ENCODE peak calls at places on chromosomes 6 and 20, in six cellular contexts. One of them, this sample, is unnamed.

GRCh38 chr20:44253528-44253927 is 6.4 kb downstream of the GDAP1L1 start:
- DNase-seq in A549: peak
- DNase-seq in GM12878: no peak
- DNase-seq in endothelial cell of umbilical vein: no peak
- DNase-seq in K562: no peak
- DNase-seq in HepG2: peak
- DNase-seq in this sample: no peak

GRCh38 chr6:79724816-79725215 is 93.7 kb downstream of the SH3BGRL2 start:
- DNase-seq in A549: no peak
- DNase-seq in GM12878: no peak
- DNase-seq in endothelial cell of umbilical vein: no peak
- DNase-seq in K562: no peak
- DNase-seq in HepG2: no peak
- DNase-seq in this sample: no peak

GRCh38 chr6:106671651-106672050 is 42.3 kb downstream of the QRSL1 start:
- DNase-seq in A549: no peak
- DNase-seq in GM12878: no peak
- DNase-seq in endothelial cell of umbilical vein: no peak
- DNase-seq in K562: no peak
- DNase-seq in HepG2: no peak
- DNase-seq in this sample: no peak

GRCh38 chr6:162251257-162251656 is 476.3 kb downstream of the PRKN start:
- DNase-seq in A549: peak
- DNase-seq in GM12878: no peak
- DNase-seq in endothelial cell of umbilical vein: no peak
- DNase-seq in K562: no peak
- DNase-seq in HepG2: peak
- DNase-seq in this sample: peak

GRCh38 chr6:85062884-85063283 is 298.5 kb upstream of the TBX18 start:
- DNase-seq in A549: no peak
- DNase-seq in GM12878: no peak
- DNase-seq in endothelial cell of umbilical vein: no peak
- DNase-seq in K562: no peak
- DNase-seq in HepG2: no peak
- DNase-seq in this sample: no peak

GRCh38 chr6:3500262-3501001 is 43.6 kb upstream of the SLC22A23 start:
- DNase-seq in A549: no peak
- DNase-seq in GM12878: no peak
- DNase-seq in endothelial cell of umbilical vein: peak
- DNase-seq in K562: no peak
- DNase-seq in HepG2: peak
- DNase-seq in this sample: no peak

GRCh38 chr20:64105846-64106434 is 1.4 kb downstream of the NPBWR2 start:
- DNase-seq in A549: no peak
- DNase-seq in GM12878: no peak
- DNase-seq in endothelial cell of umbilical vein: no peak
- DNase-seq in K562: no peak
- DNase-seq in HepG2: no peak
- DNase-seq in this sample: no peak

GRCh38 chr20:9140172-9140760 is 71.4 kb downstream of the PLCB4 start:
- DNase-seq in A549: no peak
- DNase-seq in GM12878: no peak
- DNase-seq in endothelial cell of umbilical vein: no peak
- DNase-seq in K562: peak
- DNase-seq in HepG2: no peak
- DNase-seq in this sample: no peak

GRCh38 chr6:27275025-27275956 is 27.8 kb downstream of the PRSS16 start:
- DNase-seq in A549: peak
- DNase-seq in GM12878: no peak
- DNase-seq in endothelial cell of umbilical vein: no peak
- DNase-seq in K562: peak
- DNase-seq in HepG2: no peak
- DNase-seq in this sample: peak

GRCh38 chr6:154297711-154298110 is 58.9 kb downstream of the IPCEF1 start:
- DNase-seq in A549: no peak
- DNase-seq in GM12878: no peak
- DNase-seq in endothelial cell of umbilical vein: no peak
- DNase-seq in K562: no peak
- DNase-seq in HepG2: no peak
- DNase-seq in this sample: no peak

GRCh38 chr6:160347259-160348208 is 644 bp upstream of the SLC22A3 start:
- DNase-seq in A549: peak
- DNase-seq in GM12878: no peak
- DNase-seq in endothelial cell of umbilical vein: no peak
- DNase-seq in K562: no peak
- DNase-seq in HepG2: no peak
- DNase-seq in this sample: no peak

GRCh38 chr6:42028234-42029061 is 21.9 kb upstream of the TAF8 start:
- DNase-seq in A549: peak
- DNase-seq in GM12878: no peak
- DNase-seq in endothelial cell of umbilical vein: peak
- DNase-seq in K562: peak
- DNase-seq in HepG2: no peak
- DNase-seq in this sample: peak

GRCh38 chr6:96532399-96532798 is 10.8 kb downstream of the UFL1 start:
- DNase-seq in A549: no peak
- DNase-seq in GM12878: peak
- DNase-seq in endothelial cell of umbilical vein: no peak
- DNase-seq in K562: no peak
- DNase-seq in HepG2: no peak
- DNase-seq in this sample: peak

GRCh38 chr6:100088009-100088408 is 94.0 kb upstream of the MCHR2 start:
- DNase-seq in A549: no peak
- DNase-seq in GM12878: no peak
- DNase-seq in endothelial cell of umbilical vein: no peak
- DNase-seq in K562: no peak
- DNase-seq in HepG2: no peak
- DNase-seq in this sample: no peak

GRCh38 chr6:20542927-20543602 is 8.8 kb downstream of the CDKAL1 start:
- DNase-seq in A549: peak
- DNase-seq in GM12878: peak
- DNase-seq in endothelial cell of umbilical vein: peak
- DNase-seq in K562: no peak
- DNase-seq in HepG2: peak
- DNase-seq in this sample: no peak

GRCh38 chr20:61699184-61700066 is 366.3 kb downstream of the TAF4 start:
- DNase-seq in A549: no peak
- DNase-seq in GM12878: no peak
- DNase-seq in endothelial cell of umbilical vein: no peak
- DNase-seq in K562: no peak
- DNase-seq in HepG2: no peak
- DNase-seq in this sample: no peak

DNA sequence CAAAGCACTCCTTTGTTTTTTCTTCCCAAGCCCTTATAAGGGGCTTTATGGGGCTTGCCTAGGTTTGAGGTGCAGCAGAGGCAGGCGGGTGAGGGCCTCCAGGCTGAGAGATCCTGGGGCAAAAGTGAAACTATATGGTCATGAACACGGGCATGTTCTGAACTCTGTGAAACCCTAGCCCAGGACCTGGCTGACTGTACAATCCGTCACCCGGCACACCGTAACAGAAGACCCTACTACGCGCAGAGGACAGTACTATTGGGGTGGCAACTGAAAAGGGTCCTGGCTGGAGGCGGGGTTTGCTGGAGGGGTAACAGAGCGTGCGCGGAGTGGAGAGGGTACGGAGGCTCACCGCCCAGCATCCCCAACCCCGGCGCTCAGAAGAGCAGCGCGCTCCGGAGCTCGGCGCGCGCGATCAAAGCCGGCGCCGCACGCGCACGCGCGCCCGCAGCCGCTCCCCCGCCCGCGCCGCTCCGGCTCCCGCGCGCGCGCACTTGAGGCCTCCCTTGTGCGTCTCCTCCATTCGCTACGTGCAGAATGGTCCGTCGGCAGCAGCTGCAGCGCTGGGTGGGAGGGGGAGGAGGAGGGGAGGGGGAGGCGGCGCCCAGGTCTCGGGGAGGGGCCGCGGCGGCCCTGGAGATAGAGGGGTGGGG is 54.2 kb downstream of the MRPL14 start:
- DNase-seq in A549: peak
- DNase-seq in GM12878: no peak
- DNase-seq in endothelial cell of umbilical vein: peak
- DNase-seq in K562: peak
- DNase-seq in HepG2: peak
- DNase-seq in this sample: peak
- TF ChIP-seq MYC in A549: no peak
- TF ChIP-seq MYC in GM12878: no peak
- TF ChIP-seq MYC in endothelial cell of umbilical vein: no peak
- TF ChIP-seq MYC in K562: peak
- TF ChIP-seq MYC in HepG2: no peak
- TF ChIP-seq MYC in this sample: no peak

GRCh38 chr6:153024401-153025017 is 22.0 kb upstream of the MTRF1L start:
- DNase-seq in A549: peak
- DNase-seq in GM12878: peak
- DNase-seq in endothelial cell of umbilical vein: peak
- DNase-seq in K562: peak
- DNase-seq in HepG2: peak
- DNase-seq in this sample: peak
- TF ChIP-seq MAX in A549: no peak
- TF ChIP-seq MAX in GM12878: no peak
- TF ChIP-seq MAX in endothelial cell of umbilical vein: no peak
- TF ChIP-seq MAX in K562: no peak
- TF ChIP-seq MAX in HepG2: no peak
- TF ChIP-seq MAX in this sample: peak

DNA sequence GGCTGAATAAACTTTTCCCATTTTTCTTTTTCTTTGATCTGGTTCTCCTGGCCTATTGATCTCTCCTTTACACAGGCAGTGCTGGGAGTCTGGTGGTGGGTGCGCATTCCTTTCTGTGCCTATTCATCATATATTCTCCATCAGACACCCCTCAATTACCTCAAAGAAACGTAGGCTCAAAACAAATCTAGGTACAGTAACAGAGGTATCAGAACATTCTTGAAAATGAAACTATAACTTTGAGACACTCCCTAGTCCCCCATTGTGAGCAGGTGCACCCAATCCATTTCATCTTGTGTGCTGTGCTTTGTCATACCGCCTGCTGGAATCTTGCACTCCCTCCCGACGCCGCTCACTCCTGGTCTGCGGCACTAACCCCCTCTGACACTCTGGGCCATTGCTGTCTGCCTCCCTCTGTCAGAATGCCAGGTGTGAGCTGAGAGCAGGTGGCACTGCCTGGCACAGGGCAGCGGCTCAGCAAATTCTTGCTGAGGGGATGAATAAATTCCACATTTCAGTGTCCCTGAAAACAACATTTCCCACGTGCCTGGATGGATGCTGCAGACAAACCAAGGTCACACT is 303.4 kb upstream of the EXOC2 start:
- DNase-seq in A549: no peak
- DNase-seq in GM12878: no peak
- DNase-seq in endothelial cell of umbilical vein: no peak
- DNase-seq in K562: no peak
- DNase-seq in HepG2: no peak
- DNase-seq in this sample: no peak
- H3K4me3 ChIP-seq in A549: no peak
- H3K4me3 ChIP-seq in GM12878: no peak
- H3K4me3 ChIP-seq in endothelial cell of umbilical vein: no peak
- H3K4me3 ChIP-seq in K562: no peak
- H3K4me3 ChIP-seq in HepG2: no peak
- H3K4me3 ChIP-seq in this sample: no peak

GRCh38 chr6:15324427-15324985 is 78.6 kb downstream of the JARID2 start:
- DNase-seq in A549: no peak
- DNase-seq in GM12878: no peak
- DNase-seq in endothelial cell of umbilical vein: no peak
- DNase-seq in K562: no peak
- DNase-seq in HepG2: peak
- DNase-seq in this sample: no peak

GRCh38 chr6:15325540-15325955 is 79.7 kb downstream of the JARID2 start:
- DNase-seq in A549: no peak
- DNase-seq in GM12878: no peak
- DNase-seq in endothelial cell of umbilical vein: no peak
- DNase-seq in K562: no peak
- DNase-seq in HepG2: no peak
- DNase-seq in this sample: no peak

GRCh38 chr6:15320683-15321082 is 74.8 kb downstream of the JARID2 start:
- DNase-seq in A549: peak
- DNase-seq in GM12878: no peak
- DNase-seq in endothelial cell of umbilical vein: no peak
- DNase-seq in K562: no peak
- DNase-seq in HepG2: no peak
- DNase-seq in this sample: no peak

GRCh38 chr6:15322184-15322583 is 76.3 kb downstream of the JARID2 start:
- DNase-seq in A549: no peak
- DNase-seq in GM12878: no peak
- DNase-seq in endothelial cell of umbilical vein: no peak
- DNase-seq in K562: no peak
- DNase-seq in HepG2: no peak
- DNase-seq in this sample: no peak

DNA sequence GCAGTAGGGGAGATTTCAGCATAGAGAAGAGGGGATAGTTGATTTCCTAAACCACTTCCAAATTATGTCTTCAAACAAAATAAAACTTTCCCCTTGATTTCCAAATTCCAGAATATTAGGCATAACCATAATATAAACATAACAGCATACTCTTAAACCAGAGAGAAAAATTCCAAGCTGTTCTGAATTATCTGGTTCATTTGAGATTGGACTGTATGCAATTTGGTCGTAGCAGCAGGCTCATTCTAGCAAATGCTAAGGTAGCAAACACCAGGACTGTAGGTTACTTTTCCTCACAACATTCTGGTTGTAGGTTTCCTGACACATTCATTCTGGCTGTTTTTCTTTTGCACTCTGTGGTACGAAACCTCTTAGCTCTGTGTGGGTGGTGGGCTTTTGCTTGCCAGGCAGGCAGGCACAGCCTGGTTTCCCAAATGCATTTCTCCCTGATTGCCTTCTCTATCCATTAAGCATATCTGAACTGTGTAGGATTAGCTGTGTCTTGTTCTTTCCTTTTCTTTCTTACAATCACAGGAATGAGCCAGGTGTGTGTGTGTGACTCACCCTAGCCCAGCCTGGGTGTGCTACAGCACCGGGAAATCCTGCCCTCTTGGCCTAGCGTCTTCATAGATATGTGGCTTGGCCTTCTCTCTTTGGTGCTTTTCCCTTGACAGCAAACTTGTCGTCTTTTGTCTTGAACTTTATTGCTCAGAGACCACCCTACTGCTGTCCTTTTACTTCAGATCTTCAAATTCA is 77.1 kb downstream of the JARID2 start:
- DNase-seq in A549: no peak
- DNase-seq in GM12878: no peak
- DNase-seq in endothelial cell of umbilical vein: no peak
- DNase-seq in K562: no peak
- DNase-seq in HepG2: no peak
- DNase-seq in this sample: no peak
- TF ChIP-seq MYC in A549: no peak
- TF ChIP-seq MYC in GM12878: no peak
- TF ChIP-seq MYC in endothelial cell of umbilical vein: no peak
- TF ChIP-seq MYC in K562: no peak
- TF ChIP-seq MYC in HepG2: no peak
- TF ChIP-seq MYC in this sample: no peak

GRCh38 chr6:56802570-56802969 is 152.3 kb upstream of the BEND6 start:
- DNase-seq in A549: peak
- DNase-seq in GM12878: no peak
- DNase-seq in endothelial cell of umbilical vein: peak
- DNase-seq in K562: no peak
- DNase-seq in HepG2: peak
- DNase-seq in this sample: no peak
- TF ChIP-seq MAX in A549: no peak
- TF ChIP-seq MAX in GM12878: no peak
- TF ChIP-seq MAX in endothelial cell of umbilical vein: no peak
- TF ChIP-seq MAX in K562: no peak
- TF ChIP-seq MAX in HepG2: no peak
- TF ChIP-seq MAX in this sample: no peak

This sample was measured in NB4.